ENCODE peak calls at places on chromosomes 4 and X, in seven cellular contexts. One of them, this sample, is unnamed.

GRCh38 chrX:119541188-119541587 is 24.0 kb downstream of the STEEP1 start:
- DNase-seq in NCI-H146: no peak
- DNase-seq in GM20000: no peak
- DNase-seq in fibroblast of villous mesenchyme: peak
- DNase-seq in amniotic stem cell: peak
- DNase-seq in Calu3: no peak
- DNase-seq in stimulated activated CD4-positive, alpha-beta T cell treated with anti-CD3 and anti-CD28 coated beads, Interleukin-12 subunit alpha, Interleukin-12 subunit beta, amount 100 ng/mL, for 4 hours: no peak
- DNase-seq in this sample: no peak

GRCh38 chr4:8315343-8316250 is 46.0 kb downstream of the HTRA3 start:
- DNase-seq in NCI-H146: peak
- DNase-seq in GM20000: no peak
- DNase-seq in fibroblast of villous mesenchyme: peak
- DNase-seq in amniotic stem cell: peak
- DNase-seq in Calu3: peak
- DNase-seq in stimulated activated CD4-positive, alpha-beta T cell treated with anti-CD3 and anti-CD28 coated beads, Interleukin-12 subunit alpha, Interleukin-12 subunit beta, amount 100 ng/mL, for 4 hours: no peak
- DNase-seq in this sample: peak

GRCh38 chr4:39932776-39933402 is 44.8 kb downstream of the PDS5A start:
- DNase-seq in NCI-H146: no peak
- DNase-seq in GM20000: peak
- DNase-seq in fibroblast of villous mesenchyme: peak
- DNase-seq in amniotic stem cell: no peak
- DNase-seq in Calu3: no peak
- DNase-seq in stimulated activated CD4-positive, alpha-beta T cell treated with anti-CD3 and anti-CD28 coated beads, Interleukin-12 subunit alpha, Interleukin-12 subunit beta, amount 100 ng/mL, for 4 hours: no peak
- DNase-seq in this sample: no peak

GRCh38 chrX:11750694-11751093 is 7.3 kb upstream of the MSL3 start:
- DNase-seq in NCI-H146: no peak
- DNase-seq in GM20000: no peak
- DNase-seq in fibroblast of villous mesenchyme: no peak
- DNase-seq in amniotic stem cell: no peak
- DNase-seq in Calu3: no peak
- DNase-seq in stimulated activated CD4-positive, alpha-beta T cell treated with anti-CD3 and anti-CD28 coated beads, Interleukin-12 subunit alpha, Interleukin-12 subunit beta, amount 100 ng/mL, for 4 hours: no peak
- DNase-seq in this sample: no peak

GRCh38 chr4:76709454-76709853 is 188.5 kb downstream of the SOWAHB start:
- DNase-seq in NCI-H146: no peak
- DNase-seq in GM20000: no peak
- DNase-seq in fibroblast of villous mesenchyme: no peak
- DNase-seq in amniotic stem cell: no peak
- DNase-seq in Calu3: no peak
- DNase-seq in stimulated activated CD4-positive, alpha-beta T cell treated with anti-CD3 and anti-CD28 coated beads, Interleukin-12 subunit alpha, Interleukin-12 subunit beta, amount 100 ng/mL, for 4 hours: no peak
- DNase-seq in this sample: no peak

GRCh38 chr4:27357283-27357682 is 496.6 kb downstream of the STIM2 start:
- DNase-seq in NCI-H146: peak
- DNase-seq in GM20000: no peak
- DNase-seq in fibroblast of villous mesenchyme: peak
- DNase-seq in amniotic stem cell: no peak
- DNase-seq in Calu3: no peak
- DNase-seq in stimulated activated CD4-positive, alpha-beta T cell treated with anti-CD3 and anti-CD28 coated beads, Interleukin-12 subunit alpha, Interleukin-12 subunit beta, amount 100 ng/mL, for 4 hours: no peak
- DNase-seq in this sample: no peak

GRCh38 chr4:177505171-177505615 is 63.0 kb upstream of the AGA start:
- DNase-seq in NCI-H146: no peak
- DNase-seq in GM20000: no peak
- DNase-seq in fibroblast of villous mesenchyme: no peak
- DNase-seq in amniotic stem cell: no peak
- DNase-seq in Calu3: no peak
- DNase-seq in stimulated activated CD4-positive, alpha-beta T cell treated with anti-CD3 and anti-CD28 coated beads, Interleukin-12 subunit alpha, Interleukin-12 subunit beta, amount 100 ng/mL, for 4 hours: no peak
- DNase-seq in this sample: no peak

GRCh38 chrX:141468940-141469339 is 115.6 kb downstream of the SPANXA1 start:
- DNase-seq in NCI-H146: no peak
- DNase-seq in GM20000: no peak
- DNase-seq in fibroblast of villous mesenchyme: no peak
- DNase-seq in amniotic stem cell: peak
- DNase-seq in Calu3: no peak
- DNase-seq in stimulated activated CD4-positive, alpha-beta T cell treated with anti-CD3 and anti-CD28 coated beads, Interleukin-12 subunit alpha, Interleukin-12 subunit beta, amount 100 ng/mL, for 4 hours: no peak
- DNase-seq in this sample: no peak

GRCh38 chr4:142567199-142567598 is 278.9 kb downstream of the INPP4B start:
- DNase-seq in NCI-H146: no peak
- DNase-seq in GM20000: no peak
- DNase-seq in fibroblast of villous mesenchyme: no peak
- DNase-seq in amniotic stem cell: no peak
- DNase-seq in Calu3: peak
- DNase-seq in stimulated activated CD4-positive, alpha-beta T cell treated with anti-CD3 and anti-CD28 coated beads, Interleukin-12 subunit alpha, Interleukin-12 subunit beta, amount 100 ng/mL, for 4 hours: peak
- DNase-seq in this sample: no peak

GRCh38 chrX:108590496-108590895 is 145.9 kb downstream of the IRS4 start:
- DNase-seq in NCI-H146: no peak
- DNase-seq in GM20000: no peak
- DNase-seq in fibroblast of villous mesenchyme: peak
- DNase-seq in amniotic stem cell: no peak
- DNase-seq in Calu3: no peak
- DNase-seq in stimulated activated CD4-positive, alpha-beta T cell treated with anti-CD3 and anti-CD28 coated beads, Interleukin-12 subunit alpha, Interleukin-12 subunit beta, amount 100 ng/mL, for 4 hours: no peak
- DNase-seq in this sample: no peak

GRCh38 chrX:124194209-124194608 is 138.3 kb upstream of the TEX13D start:
- DNase-seq in NCI-H146: no peak
- DNase-seq in GM20000: no peak
- DNase-seq in fibroblast of villous mesenchyme: no peak
- DNase-seq in amniotic stem cell: no peak
- DNase-seq in Calu3: no peak
- DNase-seq in stimulated activated CD4-positive, alpha-beta T cell treated with anti-CD3 and anti-CD28 coated beads, Interleukin-12 subunit alpha, Interleukin-12 subunit beta, amount 100 ng/mL, for 4 hours: no peak
- DNase-seq in this sample: no peak

GRCh38 chr4:141346144-141346543 is 125.4 kb downstream of the ZNF330 start:
- DNase-seq in NCI-H146: peak
- DNase-seq in GM20000: peak
- DNase-seq in fibroblast of villous mesenchyme: peak
- DNase-seq in amniotic stem cell: no peak
- DNase-seq in Calu3: no peak
- DNase-seq in stimulated activated CD4-positive, alpha-beta T cell treated with anti-CD3 and anti-CD28 coated beads, Interleukin-12 subunit alpha, Interleukin-12 subunit beta, amount 100 ng/mL, for 4 hours: no peak
- DNase-seq in this sample: peak

GRCh38 chr4:105022811-105023667 is 123.6 kb upstream of the TET2 start:
- DNase-seq in NCI-H146: no peak
- DNase-seq in GM20000: no peak
- DNase-seq in fibroblast of villous mesenchyme: peak
- DNase-seq in amniotic stem cell: no peak
- DNase-seq in Calu3: peak
- DNase-seq in stimulated activated CD4-positive, alpha-beta T cell treated with anti-CD3 and anti-CD28 coated beads, Interleukin-12 subunit alpha, Interleukin-12 subunit beta, amount 100 ng/mL, for 4 hours: no peak
- DNase-seq in this sample: no peak

GRCh38 chrX:129472116-129472515 is 51.2 kb downstream of the SMARCA1 start:
- DNase-seq in NCI-H146: no peak
- DNase-seq in GM20000: no peak
- DNase-seq in fibroblast of villous mesenchyme: no peak
- DNase-seq in amniotic stem cell: no peak
- DNase-seq in Calu3: no peak
- DNase-seq in stimulated activated CD4-positive, alpha-beta T cell treated with anti-CD3 and anti-CD28 coated beads, Interleukin-12 subunit alpha, Interleukin-12 subunit beta, amount 100 ng/mL, for 4 hours: no peak
- DNase-seq in this sample: no peak

GRCh38 chr4:137070614-137071013 is 461.7 kb downstream of the PCDH18 start:
- DNase-seq in NCI-H146: no peak
- DNase-seq in GM20000: no peak
- DNase-seq in fibroblast of villous mesenchyme: no peak
- DNase-seq in amniotic stem cell: no peak
- DNase-seq in Calu3: no peak
- DNase-seq in stimulated activated CD4-positive, alpha-beta T cell treated with anti-CD3 and anti-CD28 coated beads, Interleukin-12 subunit alpha, Interleukin-12 subunit beta, amount 100 ng/mL, for 4 hours: no peak
- DNase-seq in this sample: no peak

GRCh38 chr4:165204462-165204830 is 2.9 kb upstream of the KLHL2 start:
- DNase-seq in NCI-H146: no peak
- DNase-seq in GM20000: peak
- DNase-seq in fibroblast of villous mesenchyme: peak
- DNase-seq in amniotic stem cell: no peak
- DNase-seq in Calu3: peak
- DNase-seq in stimulated activated CD4-positive, alpha-beta T cell treated with anti-CD3 and anti-CD28 coated beads, Interleukin-12 subunit alpha, Interleukin-12 subunit beta, amount 100 ng/mL, for 4 hours: peak
- DNase-seq in this sample: no peak

GRCh38 chrX:68880846-68881513 is 52.2 kb downstream of the EFNB1 start:
- DNase-seq in NCI-H146: no peak
- DNase-seq in GM20000: no peak
- DNase-seq in fibroblast of villous mesenchyme: no peak
- DNase-seq in amniotic stem cell: no peak
- DNase-seq in Calu3: no peak
- DNase-seq in stimulated activated CD4-positive, alpha-beta T cell treated with anti-CD3 and anti-CD28 coated beads, Interleukin-12 subunit alpha, Interleukin-12 subunit beta, amount 100 ng/mL, for 4 hours: no peak
- DNase-seq in this sample: no peak

This sample was measured in cerebellum.